ENCODE peak calls at places on chromosomes 2 and 18, in nine cellular contexts. One of them, this sample, is unnamed.
A peak's percentile ranks its signal among the peaks of the same experiment; 100 is the strongest.

GRCh38 chr2:33135645-33136044 is 188.9 kb downstream of the LTBP1 start:
- DNase-seq in ovary: no peak
- DNase-seq in brain microvascular endothelial cell: no peak
- DNase-seq in iPS-NIHi11: no peak
- DNase-seq in NCI-H1436: no peak
- DNase-seq in GM04504: no peak
- DNase-seq in activated effector memory CD4-positive, alpha-beta T cell treated with anti-CD3 and anti-CD28 coated beads, Interleukin-2, amount 50 U/mL, for 16 hours: no peak
- DNase-seq in heart right ventricle: no peak
- DNase-seq in stimulated activated CD8-positive, alpha-beta memory T cell treated with anti-CD3 and anti-CD28 coated beads, Interleukin-15, amount 100 ng/mL, for 4 hours: no peak
- DNase-seq in this sample: no peak

GRCh38 chr2:30208453-30208852 is 22.9 kb upstream of the LBH start:
- DNase-seq in NCI-H1436: peak; percentile 56
- DNase-seq in GM04504: peak; percentile 50
- DNase-seq in stimulated activated CD8-positive, alpha-beta memory T cell treated with anti-CD3 and anti-CD28 coated beads, Interleukin-15, amount 100 ng/mL, for 4 hours: no peak
- DNase-seq in ovary: peak; percentile 60
- DNase-seq in heart right ventricle: peak; percentile 46
- DNase-seq in activated effector memory CD4-positive, alpha-beta T cell treated with anti-CD3 and anti-CD28 coated beads, Interleukin-2, amount 50 U/mL, for 16 hours: peak; percentile 74
- DNase-seq in brain microvascular endothelial cell: peak; percentile 61
- DNase-seq in iPS-NIHi11: peak; percentile 72
- DNase-seq in this sample: no peak

GRCh38 chr2:61426267-61426897 is 44.5 kb downstream of the USP34 start:
- DNase-seq in ovary: no peak
- DNase-seq in NCI-H1436: no peak
- DNase-seq in iPS-NIHi11: peak; percentile 80
- DNase-seq in brain microvascular endothelial cell: no peak
- DNase-seq in GM04504: no peak
- DNase-seq in activated effector memory CD4-positive, alpha-beta T cell treated with anti-CD3 and anti-CD28 coated beads, Interleukin-2, amount 50 U/mL, for 16 hours: peak; percentile 88
- DNase-seq in stimulated activated CD8-positive, alpha-beta memory T cell treated with anti-CD3 and anti-CD28 coated beads, Interleukin-15, amount 100 ng/mL, for 4 hours: peak; percentile 30
- DNase-seq in heart right ventricle: no peak
- DNase-seq in this sample: no peak

GRCh38 chr2:75157435-75157834 is 41.9 kb downstream of the TACR1 start:
- DNase-seq in heart right ventricle: no peak
- DNase-seq in ovary: no peak
- DNase-seq in activated effector memory CD4-positive, alpha-beta T cell treated with anti-CD3 and anti-CD28 coated beads, Interleukin-2, amount 50 U/mL, for 16 hours: no peak
- DNase-seq in GM04504: no peak
- DNase-seq in NCI-H1436: no peak
- DNase-seq in brain microvascular endothelial cell: no peak
- DNase-seq in iPS-NIHi11: peak; percentile 14
- DNase-seq in stimulated activated CD8-positive, alpha-beta memory T cell treated with anti-CD3 and anti-CD28 coated beads, Interleukin-15, amount 100 ng/mL, for 4 hours: no peak
- DNase-seq in this sample: no peak

GRCh38 chr18:58416014-58416703 is 212.7 kb downstream of the ALPK2 start:
- DNase-seq in ovary: no peak
- DNase-seq in heart right ventricle: no peak
- DNase-seq in iPS-NIHi11: no peak
- DNase-seq in brain microvascular endothelial cell: no peak
- DNase-seq in stimulated activated CD8-positive, alpha-beta memory T cell treated with anti-CD3 and anti-CD28 coated beads, Interleukin-15, amount 100 ng/mL, for 4 hours: no peak
- DNase-seq in NCI-H1436: no peak
- DNase-seq in GM04504: no peak
- DNase-seq in activated effector memory CD4-positive, alpha-beta T cell treated with anti-CD3 and anti-CD28 coated beads, Interleukin-2, amount 50 U/mL, for 16 hours: no peak
- DNase-seq in this sample: no peak

GRCh38 chr2:109736177-109736827 is 57.8 kb upstream of the RGPD5 start:
- DNase-seq in heart right ventricle: no peak
- DNase-seq in ovary: peak; percentile 62
- DNase-seq in iPS-NIHi11: peak; percentile 52
- DNase-seq in NCI-H1436: no peak
- DNase-seq in GM04504: no peak
- DNase-seq in activated effector memory CD4-positive, alpha-beta T cell treated with anti-CD3 and anti-CD28 coated beads, Interleukin-2, amount 50 U/mL, for 16 hours: no peak
- DNase-seq in brain microvascular endothelial cell: peak; percentile 74
- DNase-seq in stimulated activated CD8-positive, alpha-beta memory T cell treated with anti-CD3 and anti-CD28 coated beads, Interleukin-15, amount 100 ng/mL, for 4 hours: no peak
- DNase-seq in this sample: no peak

GRCh38 chr18:45588831-45589558 is 26.3 kb upstream of the SLC14A2 start:
- DNase-seq in activated effector memory CD4-positive, alpha-beta T cell treated with anti-CD3 and anti-CD28 coated beads, Interleukin-2, amount 50 U/mL, for 16 hours: no peak
- DNase-seq in stimulated activated CD8-positive, alpha-beta memory T cell treated with anti-CD3 and anti-CD28 coated beads, Interleukin-15, amount 100 ng/mL, for 4 hours: no peak
- DNase-seq in brain microvascular endothelial cell: no peak
- DNase-seq in heart right ventricle: no peak
- DNase-seq in NCI-H1436: no peak
- DNase-seq in ovary: no peak
- DNase-seq in GM04504: peak; percentile 70
- DNase-seq in iPS-NIHi11: no peak
- DNase-seq in this sample: no peak

GRCh38 chr2:108829916-108830315 is 43.3 kb downstream of the CCDC138 start:
- DNase-seq in activated effector memory CD4-positive, alpha-beta T cell treated with anti-CD3 and anti-CD28 coated beads, Interleukin-2, amount 50 U/mL, for 16 hours: no peak
- DNase-seq in iPS-NIHi11: no peak
- DNase-seq in brain microvascular endothelial cell: no peak
- DNase-seq in ovary: no peak
- DNase-seq in NCI-H1436: no peak
- DNase-seq in heart right ventricle: no peak
- DNase-seq in GM04504: no peak
- DNase-seq in stimulated activated CD8-positive, alpha-beta memory T cell treated with anti-CD3 and anti-CD28 coated beads, Interleukin-15, amount 100 ng/mL, for 4 hours: no peak
- DNase-seq in this sample: no peak

GRCh38 chr18:45724591-45724990 is 610 bp downstream of the SLC14A1 start:
- DNase-seq in activated effector memory CD4-positive, alpha-beta T cell treated with anti-CD3 and anti-CD28 coated beads, Interleukin-2, amount 50 U/mL, for 16 hours: no peak
- DNase-seq in brain microvascular endothelial cell: no peak
- DNase-seq in NCI-H1436: no peak
- DNase-seq in ovary: no peak
- DNase-seq in GM04504: no peak
- DNase-seq in iPS-NIHi11: no peak
- DNase-seq in stimulated activated CD8-positive, alpha-beta memory T cell treated with anti-CD3 and anti-CD28 coated beads, Interleukin-15, amount 100 ng/mL, for 4 hours: no peak
- DNase-seq in heart right ventricle: no peak
- DNase-seq in this sample: no peak

GRCh38 chr2:66437055-66437454 is 2.1 kb downstream of the MEIS1 start:
- DNase-seq in heart right ventricle: no peak
- DNase-seq in stimulated activated CD8-positive, alpha-beta memory T cell treated with anti-CD3 and anti-CD28 coated beads, Interleukin-15, amount 100 ng/mL, for 4 hours: no peak
- DNase-seq in GM04504: no peak
- DNase-seq in activated effector memory CD4-positive, alpha-beta T cell treated with anti-CD3 and anti-CD28 coated beads, Interleukin-2, amount 50 U/mL, for 16 hours: no peak
- DNase-seq in brain microvascular endothelial cell: no peak
- DNase-seq in ovary: no peak
- DNase-seq in NCI-H1436: no peak
- DNase-seq in iPS-NIHi11: no peak
- DNase-seq in this sample: no peak

GRCh38 chr2:232574674-232575403 is 24.4 kb downstream of the EIF4E2 start:
- DNase-seq in iPS-NIHi11: no peak
- DNase-seq in stimulated activated CD8-positive, alpha-beta memory T cell treated with anti-CD3 and anti-CD28 coated beads, Interleukin-15, amount 100 ng/mL, for 4 hours: no peak
- DNase-seq in NCI-H1436: no peak
- DNase-seq in activated effector memory CD4-positive, alpha-beta T cell treated with anti-CD3 and anti-CD28 coated beads, Interleukin-2, amount 50 U/mL, for 16 hours: no peak
- DNase-seq in heart right ventricle: no peak
- DNase-seq in GM04504: no peak
- DNase-seq in brain microvascular endothelial cell: no peak
- DNase-seq in ovary: no peak
- DNase-seq in this sample: no peak

GRCh38 chr18:76602169-76602568 is 107.1 kb upstream of the ZNF516 start:
- DNase-seq in ovary: no peak
- DNase-seq in brain microvascular endothelial cell: no peak
- DNase-seq in activated effector memory CD4-positive, alpha-beta T cell treated with anti-CD3 and anti-CD28 coated beads, Interleukin-2, amount 50 U/mL, for 16 hours: no peak
- DNase-seq in GM04504: no peak
- DNase-seq in NCI-H1436: no peak
- DNase-seq in iPS-NIHi11: no peak
- DNase-seq in heart right ventricle: no peak
- DNase-seq in stimulated activated CD8-positive, alpha-beta memory T cell treated with anti-CD3 and anti-CD28 coated beads, Interleukin-15, amount 100 ng/mL, for 4 hours: no peak
- DNase-seq in this sample: no peak

GRCh38 chr2:210688071-210688470 is 131.7 kb downstream of the CPS1 start:
- DNase-seq in iPS-NIHi11: no peak
- DNase-seq in stimulated activated CD8-positive, alpha-beta memory T cell treated with anti-CD3 and anti-CD28 coated beads, Interleukin-15, amount 100 ng/mL, for 4 hours: no peak
- DNase-seq in heart right ventricle: no peak
- DNase-seq in GM04504: no peak
- DNase-seq in ovary: no peak
- DNase-seq in brain microvascular endothelial cell: no peak
- DNase-seq in activated effector memory CD4-positive, alpha-beta T cell treated with anti-CD3 and anti-CD28 coated beads, Interleukin-2, amount 50 U/mL, for 16 hours: no peak
- DNase-seq in NCI-H1436: no peak
- DNase-seq in this sample: no peak

This sample was measured in omental fat pad.